ENCODE peak calls at places on chromosomes 4 and X, in four cellular contexts. Y is uterus, O is foreskin fibroblast, P is cardiac fibroblast. L is an unnamed sample.

GRCh38 chr4:106691749-106692148 is 323.2 kb upstream of the GIMD1 start:
- DNase-seq in O (no peak), Y (no peak), P (peak), L (no peak)

GRCh38 chrX:3728454-3728853 is 15.0 kb upstream of the PRKX start:
- DNase-seq in Y (no peak), O (no peak), P (peak), L (no peak)

GRCh38 chr4:109263721-109264120 is 38.7 kb downstream of the COL25A1 start:
- DNase-seq in O (no peak), P (no peak), Y (no peak), L (no peak)

GRCh38 chr4:76120199-76120598 is 28.0 kb downstream of the NUP54 start:
- DNase-seq in Y (no peak), O (no peak), P (no peak), L (no peak)

GRCh38 chrX:14712096-14712495 is 160.8 kb downstream of the FANCB start:
- DNase-seq in Y (no peak), P (peak), O (no peak), L (no peak)

GRCh38 chr4:158630893-158631292 is 40.8 kb downstream of the C4orf46 start:
- DNase-seq in Y (no peak), O (peak), P (peak), L (peak)

GRCh38 chr4:108559067-108559793 is 61.1 kb upstream of the RPL34 start:
- DNase-seq in Y (no peak), O (no peak), P (peak), L (no peak)

GRCh38 chr4:16483540-16483939 is 257.3 kb upstream of the TAPT1 start:
- DNase-seq in P (no peak), O (no peak), Y (no peak), L (no peak)

GRCh38 chr4:176002007-176002623 is 63.5 kb upstream of the WDR17 start:
- DNase-seq in P (peak), O (no peak), Y (no peak), L (peak)

GRCh38 chr4:37686373-37687174 is at the start of gene RELL1:
- DNase-seq in O (peak), Y (peak), P (peak), L (peak)
- TF ChIP-seq CTCF in O (no peak), Y (no peak), P (no peak), L (no peak)

DNA sequence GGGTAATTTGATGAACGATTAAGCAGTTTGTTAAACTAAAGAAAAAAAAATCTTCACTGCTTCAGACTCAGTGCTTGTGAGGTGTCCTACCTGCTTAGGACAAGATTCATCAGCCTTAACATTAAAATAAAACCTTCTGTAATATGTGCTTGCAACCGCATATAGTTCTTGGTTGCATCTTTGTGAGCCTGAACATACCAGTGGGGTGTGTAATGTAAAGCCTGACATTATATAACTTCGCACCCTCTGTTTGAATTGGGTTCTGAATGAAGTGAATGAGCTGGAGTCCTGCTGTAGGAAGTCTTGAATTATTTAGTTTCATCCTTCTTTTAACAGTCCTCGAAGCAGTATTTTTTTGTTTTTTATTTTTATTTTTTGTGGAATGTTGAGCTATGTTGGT is 3.1 kb downstream of the KDM6A start:
- DNase-seq in P (peak), Y (no peak), O (no peak), L (peak)
- H3K4me3 ChIP-seq in P (no peak), Y (peak), O (peak), L (peak)

GRCh38 chr4:154082760-154083530 is 294.1 kb upstream of the SFRP2 start:
- DNase-seq in O (no peak), P (peak), Y (no peak), L (peak)
- TF ChIP-seq CTCF in O (peak), P (peak), Y (no peak), L (peak)

GRCh38 chr4:121200795-121201472 is 36.8 kb upstream of the TNIP3 start:
- DNase-seq in Y (no peak), O (no peak), P (no peak), L (no peak)
- H3K4me3 ChIP-seq in Y (no peak), O (no peak), P (no peak), L (no peak)

DNA sequence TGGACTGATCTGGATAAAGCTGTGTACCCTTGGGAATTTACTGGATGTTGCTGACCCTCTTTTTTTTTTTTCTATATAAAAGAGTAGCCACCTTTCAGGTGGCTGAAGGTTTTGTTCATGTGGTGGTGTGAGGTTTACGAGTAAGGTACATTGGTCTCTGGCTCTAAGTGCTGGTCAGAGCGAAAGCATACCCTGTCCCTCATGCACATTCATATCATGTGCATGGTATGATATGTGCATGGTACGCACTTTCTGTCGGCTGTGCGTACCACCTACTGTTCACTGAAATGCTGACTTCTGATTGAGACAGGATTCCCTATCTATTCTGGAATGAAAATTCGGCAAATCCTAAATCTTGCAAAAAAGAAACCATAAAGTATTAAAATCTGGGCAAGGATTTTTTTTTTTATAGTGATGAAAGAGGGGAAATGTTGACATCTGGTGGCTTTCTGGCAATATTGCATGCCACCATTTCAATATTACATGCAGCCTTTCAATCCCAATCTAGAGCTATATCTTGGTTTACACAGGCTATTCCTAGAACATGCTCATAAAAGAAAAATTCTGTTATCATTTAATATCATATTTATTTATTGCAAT is 32.8 kb downstream of the FAM149A start:
- DNase-seq in Y (no peak), P (peak), O (peak), L (peak)
- TF ChIP-seq CTCF in Y (peak), P (peak), O (peak), L (peak)

DNA sequence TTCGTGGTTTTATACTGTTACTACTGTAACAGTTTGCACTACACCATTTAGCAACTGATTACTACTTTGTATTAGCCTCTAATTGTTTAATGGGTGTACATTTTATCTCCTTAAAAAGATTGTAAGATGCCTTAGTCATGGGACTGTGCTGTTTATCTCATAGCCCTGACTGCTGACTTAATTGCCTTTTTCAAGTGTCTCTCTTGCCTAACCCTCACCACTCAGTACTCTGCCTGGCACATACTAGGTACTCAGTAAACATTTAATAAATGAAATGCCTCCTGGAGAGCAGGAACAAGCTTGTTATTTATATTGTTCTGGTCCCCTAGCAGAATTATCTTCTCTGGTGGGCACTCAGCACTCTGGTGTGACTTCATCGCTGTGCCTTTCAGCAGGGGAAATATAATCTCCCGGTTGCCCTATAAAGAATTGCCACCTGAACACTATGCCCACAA is 1.7 kb upstream of the STIM2 start:
- DNase-seq in Y (no peak), O (no peak), P (no peak), L (peak)
- H3K4me3 ChIP-seq in Y (no peak), O (peak), P (no peak), L (peak)

GRCh38 chr4:28073860-28074555 is 1213.4 kb downstream of the STIM2 start:
- DNase-seq in Y (no peak), P (peak), O (no peak), L (no peak)
- TF ChIP-seq CTCF in Y (no peak), P (no peak), O (no peak), L (no peak)

GRCh38 chrX:152830312-152831305 is at the start of the genes CETN2 and NSDHL:
- DNase-seq in O (peak), P (peak), Y (peak), L (peak)

GRCh38 chrX:152832520-152832919 is 1.7 kb downstream of the NSDHL start:
- DNase-seq in P (no peak), Y (no peak), O (no peak), L (no peak)

GRCh38 chrX:152833378-152833777 is 2.5 kb downstream of the NSDHL start:
- DNase-seq in O (no peak), Y (no peak), P (no peak), L (no peak)

DNA sequence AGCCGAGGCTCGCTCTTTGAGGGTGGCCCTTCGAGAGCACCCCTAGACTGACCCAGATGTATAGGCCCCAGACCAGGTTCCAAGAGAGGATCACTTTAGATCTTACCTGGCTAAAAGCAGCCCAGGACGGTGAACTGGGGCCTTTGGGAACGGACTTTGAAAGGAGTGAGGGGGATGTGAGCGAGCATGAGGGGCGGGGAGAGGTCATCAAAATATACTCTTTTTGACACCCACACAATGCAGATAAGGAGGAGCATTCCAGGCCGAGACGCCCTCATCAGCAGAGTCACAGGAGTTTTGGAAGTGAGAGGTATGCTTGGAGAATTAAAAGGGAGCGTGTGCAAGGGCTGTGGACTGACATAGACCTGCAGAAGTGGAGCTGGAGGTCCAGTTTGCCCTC is 528 bp downstream of the NSDHL start:
- DNase-seq in O (no peak), P (no peak), Y (no peak), L (no peak)
- H3K4me3 ChIP-seq in O (peak), P (peak), Y (peak), L (peak)

GRCh38 chr4:13541720-13542576 is 2.4 kb downstream of the NKX3-2 start:
- DNase-seq in P (no peak), Y (no peak), O (no peak), L (peak)
- TF ChIP-seq CTCF in P (peak), Y (no peak), O (no peak), L (peak)

DNA sequence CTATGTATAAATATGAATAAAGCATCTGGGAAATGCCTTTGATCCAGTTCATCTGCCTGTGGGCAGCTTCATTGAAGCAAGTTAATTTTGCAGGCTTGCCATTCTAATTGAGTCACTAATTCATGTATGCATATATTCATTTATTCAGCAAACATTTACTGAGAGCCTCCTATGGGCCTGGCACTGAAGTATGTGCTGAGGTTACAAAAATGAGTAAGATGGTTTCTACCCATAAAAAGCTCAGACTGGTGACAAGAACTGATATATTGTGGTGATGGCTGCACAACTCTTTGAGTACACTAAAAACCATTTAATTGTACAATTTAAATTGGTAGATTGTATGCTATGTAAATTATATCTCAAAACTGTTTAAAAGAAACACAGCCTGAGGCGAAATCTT is 1.1 kb upstream of the MRPL1 start:
- DNase-seq in P (no peak), Y (no peak), O (peak), L (peak)
- H3K4me3 ChIP-seq in P (no peak), Y (peak), O (peak), L (peak)